ENCODE peak calls at places on chromosome 7, in six cellular contexts. W is thoracic aorta; X is progenitor cell of endocrine pancreas; B is CD8-positive, alpha-beta T cell; O is tibial nerve; Q is left ventricle myocardium inferior. L is an unnamed sample.

GRCh38 chr7:2299853-2300512 is 14.3 kb downstream of the SNX8 start:
- DNase-seq in W (no peak), X (no peak), B (no peak), O (no peak), Q (no peak), L (no peak)

GRCh38 chr7:2016761-2017482 is 215.8 kb downstream of the MAD1L1 start:
- DNase-seq in W (no peak), X (no peak), B (no peak), O (no peak), Q (peak; percentile 9), L (no peak)

GRCh38 chr7:74223711-74224510 is 14.1 kb downstream of the LAT2 start:
- DNase-seq in W (no peak), X (no peak), B (no peak), O (no peak), Q (no peak), L (no peak)

GRCh38 chr7:11194492-11194891 is 220.8 kb downstream of the PHF14 start:
- DNase-seq in W (no peak), X (no peak), B (no peak), O (no peak), Q (no peak), L (no peak)

GRCh38 chr7:72805526-72806494 is 22.2 kb downstream of the TYW1B start:
- DNase-seq in W (no peak), X (no peak), B (no peak), O (no peak), Q (no peak), L (no peak)

GRCh38 chr7:70785427-70785826 is 346.5 kb upstream of the GALNT17 start:
- DNase-seq in W (no peak), X (no peak), B (no peak), O (no peak), Q (no peak), L (no peak)

GRCh38 chr7:2032030-2032875 is 200.5 kb downstream of the MAD1L1 start:
- DNase-seq in W (no peak), X (no peak), B (no peak), O (no peak), Q (peak; percentile 56), L (no peak)

GRCh38 chr7:7228967-7229366 is 46.6 kb downstream of the C1GALT1 start:
- DNase-seq in W (no peak), X (no peak), B (no peak), O (no peak), Q (no peak), L (no peak)

GRCh38 chr7:102832694-102833093 is 80.1 kb upstream of the LRRC17 start:
- DNase-seq in W (no peak), X (no peak), B (no peak), O (no peak), Q (no peak), L (no peak)

GRCh38 chr7:118664498-118664897 is 440.0 kb downstream of the ANKRD7 start:
- DNase-seq in W (no peak), X (no peak), B (no peak), O (no peak), Q (no peak), L (no peak)

GRCh38 chr7:2814186-2814530 is 29.9 kb downstream of the GNA12 start:
- DNase-seq in W (no peak), X (no peak), B (no peak), O (no peak), Q (no peak), L (no peak)

GRCh38 chr7:142308918-142309317 is 51.1 kb upstream of the PRSS58 start:
- DNase-seq in W (no peak), X (no peak), B (no peak), O (no peak), Q (no peak), L (no peak)

GRCh38 chr7:146090023-146090645 is 26.5 kb upstream of the CNTNAP2 start:
- DNase-seq in W (no peak), X (no peak), B (no peak), O (no peak), Q (no peak), L (no peak)

GRCh38 chr7:151094675-151095074 is 8.4 kb downstream of the AGAP3 start:
- DNase-seq in W (no peak), X (no peak), B (no peak), O (no peak), Q (no peak), L (no peak)

GRCh38 chr7:72017756-72018155 is 394.4 kb downstream of the CALN1 start:
- DNase-seq in W (no peak), X (no peak), B (no peak), O (no peak), Q (no peak), L (no peak)

GRCh38 chr7:128053023-128053422 is 21.8 kb upstream of the LRRC4 start:
- DNase-seq in W (no peak), X (no peak), B (no peak), O (no peak), Q (no peak), L (no peak)

GRCh38 chr7:114478384-114478783 is 63.8 kb downstream of the FOXP2 start:
- DNase-seq in W (no peak), X (no peak), B (no peak), O (no peak), Q (no peak), L (no peak)

GRCh38 chr7:44104880-44105771 is 981 bp downstream of the AEBP1 start:
- DNase-seq in W (no peak), X (no peak), B (no peak), O (peak; percentile 68), Q (no peak), L (no peak)

GRCh38 chr7:52100-52499 is 140.3 kb upstream of the FAM20C start:
- DNase-seq in W (no peak), X (no peak), B (no peak), O (no peak), Q (no peak), L (no peak)

GRCh38 chr7:81256991-81257390 is 338.1 kb upstream of the SEMA3C start:
- DNase-seq in W (no peak), X (no peak), B (no peak), O (peak; percentile 29), Q (no peak), L (no peak)

GRCh38 chr7:4205828-4206227 is 476.3 kb upstream of the FOXK1 start:
- DNase-seq in W (no peak), X (no peak), B (no peak), O (no peak), Q (no peak), L (no peak)

DNA sequence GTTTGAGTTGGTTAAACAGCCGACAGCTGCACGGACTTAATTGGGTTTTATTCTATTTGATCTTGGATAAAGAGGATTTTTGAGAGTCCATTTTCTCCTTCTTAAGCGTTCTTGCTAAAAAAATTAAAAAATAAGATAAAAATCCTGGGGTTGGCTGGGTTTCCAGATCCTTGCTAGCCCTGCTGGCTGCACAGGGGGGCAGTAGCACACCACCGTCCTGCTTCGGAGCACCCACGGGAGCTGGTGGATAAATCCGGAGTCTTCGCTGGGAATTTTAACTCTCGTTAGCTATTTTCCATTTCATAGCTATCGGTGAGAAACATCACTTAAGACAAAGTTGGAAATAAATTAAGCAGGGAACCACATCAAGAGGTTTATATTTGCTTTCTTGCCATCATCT is 792.1 kb downstream of the TYW1 start:
- DNase-seq in W (no peak), X (no peak), B (no peak), O (no peak), Q (no peak), L (no peak)
- TF ChIP-seq CTCF in W (no peak), X (peak; percentile 69), B (no peak), O (peak; percentile 34), Q (peak; percentile 40), L (no peak)

GRCh38 chr7:40634118-40634517 is 499.3 kb downstream of the SUGCT start:
- DNase-seq in W (no peak), X (no peak), B (no peak), O (no peak), Q (no peak), L (no peak)
- TF ChIP-seq CTCF in W (no peak), X (no peak), B (no peak), O (no peak), Q (no peak), L (no peak)

GRCh38 chr7:47890606-47891005 is 57.7 kb downstream of the PKD1L1 start:
- DNase-seq in W (no peak), X (no peak), B (no peak), O (no peak), Q (no peak), L (no peak)

GRCh38 chr7:47890125-47890524 is 58.1 kb downstream of the PKD1L1 start:
- DNase-seq in W (no peak), X (no peak), B (no peak), O (no peak), Q (no peak), L (no peak)

GRCh38 chr7:47893721-47894365 is 54.4 kb downstream of the PKD1L1 start:
- DNase-seq in W (no peak), X (no peak), B (no peak), O (no peak), Q (no peak), L (no peak)

GRCh38 chr7:47895026-47895425 is 53.2 kb downstream of the PKD1L1 start:
- DNase-seq in W (no peak), X (no peak), B (no peak), O (no peak), Q (no peak), L (no peak)

GRCh38 chr7:47893238-47893637 is 55.0 kb downstream of the PKD1L1 start:
- DNase-seq in W (no peak), X (peak; percentile 20), B (no peak), O (no peak), Q (no peak), L (no peak)
- TF ChIP-seq CTCF in W (no peak), X (peak; percentile 57), B (no peak), O (no peak), Q (peak; percentile 13), L (no peak)

GRCh38 chr7:19020062-19020461 is 97.4 kb downstream of the TWIST1 start:
- DNase-seq in W (no peak), X (no peak), B (no peak), O (no peak), Q (no peak), L (no peak)
- TF ChIP-seq CTCF in W (no peak), X (no peak), B (no peak), O (no peak), Q (no peak), L (no peak)

GRCh38 chr7:92717982-92718716 is 118.2 kb downstream of the CDK6 start:
- DNase-seq in W (peak; percentile 13), X (no peak), B (peak; percentile 18), O (peak; percentile 51), Q (no peak), L (no peak)

GRCh38 chr7:92723205-92723604 is 113.2 kb downstream of the CDK6 start:
- DNase-seq in W (no peak), X (no peak), B (no peak), O (no peak), Q (no peak), L (no peak)

GRCh38 chr7:92717601-92717981 is 118.8 kb downstream of the CDK6 start:
- DNase-seq in W (no peak), X (no peak), B (no peak), O (no peak), Q (no peak), L (no peak)

GRCh38 chr7:92722541-92722940 is 113.8 kb downstream of the CDK6 start:
- DNase-seq in W (no peak), X (no peak), B (no peak), O (no peak), Q (no peak), L (no peak)

GRCh38 chr7:92720604-92721350 is 115.6 kb downstream of the CDK6 start:
- DNase-seq in W (no peak), X (no peak), B (no peak), O (no peak), Q (no peak), L (no peak)
- TF ChIP-seq CTCF in W (no peak), X (no peak), B (no peak), O (no peak), Q (no peak), L (no peak)